ENCODE peak calls at places on chromosomes 6 and 20, in six cellular contexts. Y is left colon; C is stimulated activated CD8-positive, alpha-beta memory T cell treated with anti-CD3 and anti-CD28 coated beads, Interleukin-15, amount 100 ng/mL, for 4 hours; L is Caki2; P is stimulated activated naive CD4-positive, alpha-beta T cell treated with Interleukin-2 at 50 U/mL for 16 hours; F is AG10803. A is an unnamed sample.

GRCh38 chr6:32883789-32884188 is 29.8 kb downstream of the PSMB9 start:
- DNase-seq in Y (no peak), C (no peak), L (no peak), P (no peak), F (peak; percentile 82), A (peak; percentile 78)

GRCh38 chr6:144488590-144488989 is 203.5 kb downstream of the UTRN start:
- DNase-seq in Y (no peak), C (no peak), L (no peak), P (no peak), F (no peak), A (no peak)

GRCh38 chr20:8527998-8528397 is 395.9 kb downstream of the PLCB1 start:
- DNase-seq in Y (no peak), C (no peak), L (peak; percentile 18), P (no peak), F (peak; percentile 53), A (peak; percentile 75)

GRCh38 chr6:169857343-169858292 is 106.2 kb downstream of the ERMARD start:
- DNase-seq in Y (no peak), C (no peak), L (no peak), P (no peak), F (no peak), A (no peak)

GRCh38 chr6:36616888-36617521 is 22.8 kb downstream of the SRSF3 start:
- DNase-seq in Y (peak; percentile 73), C (no peak), L (no peak), P (no peak), F (peak; percentile 61), A (peak; percentile 68)

GRCh38 chr6:167714166-167714565 is 112.5 kb upstream of the AFDN start:
- DNase-seq in Y (no peak), C (no peak), L (no peak), P (no peak), F (no peak), A (no peak)

GRCh38 chr20:3541887-3542721 is 71.3 kb downstream of the ATRN start:
- DNase-seq in Y (no peak), C (no peak), L (no peak), P (no peak), F (no peak), A (no peak)

GRCh38 chr20:63103402-63104311 is 96.9 kb upstream of the BHLHE23 start:
- DNase-seq in Y (no peak), C (no peak), L (peak; percentile 16), P (no peak), F (no peak), A (peak; percentile 54)

GRCh38 chr6:1479095-1479494 is 89.7 kb downstream of the FOXF2 start:
- DNase-seq in Y (no peak), C (no peak), L (no peak), P (no peak), F (peak; percentile 99), A (peak; percentile 90)

GRCh38 chr20:48722002-48722731 is 105.6 kb downstream of the PREX1 start:
- DNase-seq in Y (no peak), C (no peak), L (peak; percentile 84), P (no peak), F (peak; percentile 81), A (peak; percentile 83)

GRCh38 chr20:62832212-62832922 is 15.5 kb downstream of the COL9A3 start:
- DNase-seq in Y (peak; percentile 73), C (no peak), L (no peak), P (no peak), F (no peak), A (peak; percentile 21)

GRCh38 chr6:30954631-30955366 is 14.0 kb downstream of the MUCL3 start:
- DNase-seq in Y (no peak), C (no peak), L (no peak), P (no peak), F (no peak), A (peak; percentile 35)

GRCh38 chr6:118788702-118789101 is 105.2 kb upstream of the ASF1A start:
- DNase-seq in Y (no peak), C (no peak), L (no peak), P (no peak), F (no peak), A (no peak)

GRCh38 chr6:76441850-76442249 is 369.4 kb upstream of the IMPG1 start:
- DNase-seq in Y (no peak), C (no peak), L (no peak), P (no peak), F (no peak), A (no peak)

GRCh38 chr6:135438907-135439535 is 58.5 kb downstream of the AHI1 start:
- DNase-seq in Y (no peak), C (no peak), L (no peak), P (no peak), F (no peak), A (peak; percentile 34)

GRCh38 chr20:10250902-10251301 is 32.3 kb downstream of the SNAP25 start:
- DNase-seq in Y (no peak), C (no peak), L (no peak), P (no peak), F (no peak), A (no peak)

GRCh38 chr6:5055118-5055517 is 30.0 kb upstream of the PPP1R3G start:
- DNase-seq in Y (no peak), C (no peak), L (no peak), P (no peak), F (no peak), A (no peak)

GRCh38 chr6:47083586-47084047 is 41.5 kb upstream of the ADGRF1 start:
- DNase-seq in Y (peak; percentile 85), C (no peak), L (peak; percentile 14), P (no peak), F (peak; percentile 90), A (peak; percentile 42)

GRCh38 chr20:57179265-57179664 is 87.2 kb downstream of the BMP7 start:
- DNase-seq in Y (no peak), C (no peak), L (no peak), P (no peak), F (peak; percentile 7), A (peak; percentile 47)

GRCh38 chr20:35276408-35276807 is 1.5 kb downstream of the MMP24OS start:
- DNase-seq in Y (no peak), C (no peak), L (no peak), P (no peak), F (no peak), A (peak; percentile 15)

GRCh38 chr6:159615923-159616322 is 77.1 kb downstream of the SOD2 start:
- DNase-seq in Y (no peak), C (no peak), L (no peak), P (no peak), F (peak; percentile 25), A (no peak)

GRCh38 chr6:13765570-13765969 is 48.8 kb downstream of the MCUR1 start:
- DNase-seq in Y (no peak), C (no peak), L (no peak), P (no peak), F (peak; percentile 16), A (peak; percentile 34)

GRCh38 chr20:46264391-46265266 is 43.7 kb downstream of the CDH22 start:
- DNase-seq in Y (peak; percentile 17), C (no peak), L (no peak), P (no peak), F (no peak), A (no peak)

GRCh38 chr20:38671186-38671585 is 53.1 kb upstream of the SLC32A1 start:
- DNase-seq in Y (no peak), C (no peak), L (no peak), P (no peak), F (no peak), A (no peak)

GRCh38 chr6:38604700-38605099 is 35.0 kb downstream of the BTBD9 start:
- DNase-seq in Y (no peak), C (no peak), L (peak; percentile 37), P (no peak), F (peak; percentile 15), A (no peak)

GRCh38 chr6:125791151-125791819 is 525 bp downstream of the NCOA7 start:
- DNase-seq in Y (peak; percentile 42), C (peak; percentile 6), L (peak; percentile 76), P (peak; percentile 25), F (peak; percentile 47), A (peak; percentile 79)

GRCh38 chr20:37907677-37908397 is 4.9 kb downstream of the VSTM2L start:
- DNase-seq in Y (no peak), C (no peak), L (no peak), P (no peak), F (peak; percentile 85), A (peak; percentile 86)

GRCh38 chr20:19977373-19977770 is 39.8 kb upstream of the NAA20 start:
- DNase-seq in Y (no peak), C (no peak), L (no peak), P (no peak), F (no peak), A (peak; percentile 66)

GRCh38 chr20:37741055-37741454 is 47.2 kb downstream of the CTNNBL1 start:
- DNase-seq in Y (no peak), C (no peak), L (peak; percentile 30), P (no peak), F (no peak), A (peak; percentile 33)

GRCh38 chr20:50439539-50440453 is 70.4 kb upstream of the PTPN1 start:
- DNase-seq in Y (no peak), C (no peak), L (no peak), P (no peak), F (no peak), A (peak; percentile 31)

GRCh38 chr6:3139090-3139903 is 18.0 kb downstream of the TUBB2A start:
- DNase-seq in Y (peak; percentile 74), C (no peak), L (peak; percentile 42), P (no peak), F (peak; percentile 76), A (peak; percentile 81)

GRCh38 chr6:30743099-30744053 is 889 bp upstream of the FLOT1 start:
- DNase-seq in Y (peak; percentile 64), C (no peak), L (no peak), P (peak; percentile 33), F (no peak), A (peak; percentile 58)

GRCh38 chr6:150617496-150618460 is 18.1 kb downstream of the PLEKHG1 start:
- DNase-seq in Y (no peak), C (no peak), L (no peak), P (no peak), F (no peak), A (no peak)

GRCh38 chr6:36120979-36121706 is 9.2 kb upstream of the MAPK13 start:
- DNase-seq in Y (peak; percentile 86), C (peak; percentile 27), L (peak; percentile 54), P (peak; percentile 48), F (peak; percentile 47), A (peak; percentile 69)

GRCh38 chr6:110528051-110528929 is 51.9 kb upstream of the SLC22A16 start:
- DNase-seq in Y (peak; percentile 39), C (no peak), L (peak; percentile 57), P (peak; percentile 18), F (peak; percentile 90), A (peak; percentile 90)

GRCh38 chr6:56223995-56224394 is 23.4 kb downstream of the COL21A1 start:
- DNase-seq in Y (no peak), C (no peak), L (no peak), P (no peak), F (peak; percentile 67), A (peak; percentile 86)

GRCh38 chr6:156260792-156261191 is 516.4 kb upstream of the ARID1B start:
- DNase-seq in Y (no peak), C (no peak), L (no peak), P (no peak), F (no peak), A (no peak)

GRCh38 chr6:84597238-84597875 is 167.0 kb downstream of the TBX18 start:
- DNase-seq in Y (no peak), C (no peak), L (no peak), P (no peak), F (no peak), A (no peak)

A was measured in GM23248.